ENCODE peak calls at places on chromosome 6, in six cellular contexts. B is CD4-positive, alpha-beta T cell; E is heart left ventricle; P is PC-9; M is left lung; R is tibial artery. Z is an unnamed sample.

GRCh38 chr6:73309784-73310502 is 44.1 kb downstream of the DPPA5 start:
- DNase-seq in R (peak; percentile 71), P (peak; percentile 57), M (peak; percentile 93), B (peak; percentile 18), E (peak; percentile 69), Z (peak; percentile 63)

GRCh38 chr6:107730106-107730505 is 94.0 kb downstream of the SCML4 start:
- DNase-seq in R (no peak), M (no peak), P (no peak), E (no peak), B (peak; percentile 60), Z (no peak)

GRCh38 chr6:33750244-33750991 is 3.7 kb upstream of the IP6K3 start:
- DNase-seq in R (no peak), B (no peak), E (no peak), P (no peak), M (no peak), Z (no peak)

GRCh38 chr6:48474764-48475674 is 364.0 kb upstream of the PTCHD4 start:
- DNase-seq in B (no peak), E (no peak), P (no peak), R (no peak), M (no peak), Z (no peak)

GRCh38 chr6:1643830-1644445 is 34.2 kb downstream of the FOXC1 start:
- DNase-seq in R (peak; percentile 63), P (no peak), M (no peak), B (no peak), E (no peak), Z (no peak)

GRCh38 chr6:20173833-20174796 is 38.2 kb downstream of the MBOAT1 start:
- DNase-seq in B (no peak), R (no peak), E (no peak), M (no peak), P (no peak), Z (no peak)

GRCh38 chr6:132220800-132221199 is 180.5 kb downstream of the MOXD1 start:
- DNase-seq in R (no peak), M (no peak), E (no peak), B (no peak), P (no peak), Z (no peak)

GRCh38 chr6:11140061-11140460 is 28.5 kb upstream of the ERVFRD-1 start:
- DNase-seq in M (no peak), E (no peak), P (no peak), B (no peak), R (no peak), Z (no peak)

GRCh38 chr6:170031096-170031471 is 259.8 kb downstream of the DLL1 start:
- DNase-seq in B (no peak), R (no peak), M (peak; percentile 80), E (no peak), P (no peak), Z (no peak)

GRCh38 chr6:4640139-4640538 is 136.1 kb upstream of the CDYL start:
- DNase-seq in P (peak; percentile 41), B (no peak), M (no peak), R (no peak), E (no peak), Z (no peak)

GRCh38 chr6:105733556-105734162 is 330.8 kb upstream of the PREP start:
- DNase-seq in B (no peak), R (no peak), E (no peak), P (no peak), M (no peak), Z (no peak)

GRCh38 chr6:158544428-158544827 is 15.5 kb upstream of the TMEM181 start:
- DNase-seq in B (no peak), M (peak; percentile 19), R (peak; percentile 34), P (no peak), E (peak; percentile 29), Z (no peak)

GRCh38 chr6:118744261-118744941 is 93.0 kb upstream of the CEP85L start:
- DNase-seq in M (no peak), B (no peak), R (no peak), E (no peak), P (no peak), Z (no peak)

GRCh38 chr6:89270951-89271721 is 44.0 kb downstream of the GABRR2 start:
- DNase-seq in R (no peak), P (no peak), B (no peak), M (no peak), E (no peak), Z (no peak)

GRCh38 chr6:163820171-163820570 is 405.7 kb downstream of the QKI start:
- DNase-seq in B (no peak), M (no peak), P (no peak), R (no peak), E (no peak), Z (no peak)

GRCh38 chr6:138647006-138647405 is 126.6 kb upstream of the CCDC28A start:
- DNase-seq in R (no peak), B (no peak), P (no peak), E (no peak), M (no peak), Z (no peak)

GRCh38 chr6:165922309-165922794 is 245.3 kb downstream of the TBXT start:
- DNase-seq in R (no peak), B (no peak), E (no peak), M (no peak), P (no peak), Z (no peak)

GRCh38 chr6:135231469-135231844 is 50.3 kb downstream of the MYB start:
- DNase-seq in R (no peak), E (no peak), M (no peak), B (no peak), P (no peak), Z (no peak)

GRCh38 chr6:1044040-1044836 is 267.7 kb upstream of the FOXQ1 start:
- DNase-seq in P (no peak), B (no peak), M (no peak), R (no peak), E (no peak), Z (no peak)

GRCh38 chr6:70954750-70955149 is 2.1 kb downstream of the B3GAT2 start:
- DNase-seq in R (no peak), M (peak; percentile 39), B (no peak), E (peak; percentile 31), P (no peak), Z (no peak)

GRCh38 chr6:104795363-104795762 is 64.4 kb downstream of the HACE1 start:
- DNase-seq in M (no peak), B (no peak), R (no peak), E (no peak), P (no peak), Z (no peak)

GRCh38 chr6:137432054-137432545 is 62.1 kb downstream of the OLIG3 start:
- DNase-seq in P (no peak), E (no peak), B (no peak), M (no peak), R (no peak), Z (no peak)

GRCh38 chr6:158591134-158591809 is 31.4 kb downstream of the TMEM181 start:
- DNase-seq in M (no peak), R (no peak), P (no peak), B (no peak), E (no peak), Z (no peak)

GRCh38 chr6:70651326-70651905 is 16.3 kb upstream of the SMAP1 start:
- DNase-seq in R (no peak), M (no peak), P (no peak), B (peak; percentile 29), E (no peak), Z (no peak)

GRCh38 chr6:134049176-134049575 is 3.2 kb downstream of the SLC2A12 start:
- DNase-seq in P (no peak), M (no peak), E (no peak), R (no peak), B (no peak), Z (no peak)

GRCh38 chr6:124090491-124090890 is 286.8 kb downstream of the NKAIN2 start:
- DNase-seq in P (no peak), B (no peak), R (no peak), M (no peak), E (no peak), Z (no peak)

GRCh38 chr6:87198496-87198895 is 43.1 kb downstream of the ZNF292 start:
- DNase-seq in B (no peak), R (no peak), E (no peak), M (no peak), P (no peak), Z (no peak)

GRCh38 chr6:130183271-130184222 is 39.2 kb downstream of the SAMD3 start:
- DNase-seq in B (peak; percentile 2), M (no peak), E (no peak), P (no peak), R (no peak), Z (no peak)

GRCh38 chr6:32413427-32414047 is 6.6 kb upstream of the BTNL2 start:
- DNase-seq in E (peak; percentile 91), P (peak; percentile 38), B (peak; percentile 77), M (peak; percentile 94), R (peak; percentile 74), Z (peak; percentile 93)
- TF ChIP-seq CTCF in E (peak; percentile 96), P (peak; percentile 88), B (peak; percentile 97), M (peak; percentile 97), R (peak; percentile 77), Z (peak; percentile 96)

DNA sequence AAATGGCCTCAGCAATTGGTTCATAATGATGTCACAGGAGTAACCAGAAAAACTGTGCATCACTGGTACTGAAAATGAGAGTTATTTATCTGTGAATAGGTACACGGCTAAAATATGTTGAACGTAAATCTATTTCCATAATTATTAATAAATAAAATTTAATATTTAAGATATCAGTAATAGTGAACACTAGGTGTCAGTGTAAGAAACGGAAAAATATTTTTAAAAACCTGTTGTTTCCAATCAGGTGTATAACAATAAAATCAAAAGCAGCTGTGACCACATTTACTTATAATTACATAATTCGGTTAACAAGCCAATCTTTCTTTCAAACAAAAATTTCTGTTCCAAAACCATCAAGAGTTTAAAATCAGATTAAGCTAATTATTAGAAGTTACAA is 241.4 kb upstream of the RUNX2 start:
- DNase-seq in E (no peak), R (no peak), M (no peak), P (no peak), B (no peak), Z (no peak)
- TF ChIP-seq CTCF in E (no peak), R (no peak), M (peak; percentile 18), P (peak; percentile 36), B (no peak), Z (no peak)

DNA sequence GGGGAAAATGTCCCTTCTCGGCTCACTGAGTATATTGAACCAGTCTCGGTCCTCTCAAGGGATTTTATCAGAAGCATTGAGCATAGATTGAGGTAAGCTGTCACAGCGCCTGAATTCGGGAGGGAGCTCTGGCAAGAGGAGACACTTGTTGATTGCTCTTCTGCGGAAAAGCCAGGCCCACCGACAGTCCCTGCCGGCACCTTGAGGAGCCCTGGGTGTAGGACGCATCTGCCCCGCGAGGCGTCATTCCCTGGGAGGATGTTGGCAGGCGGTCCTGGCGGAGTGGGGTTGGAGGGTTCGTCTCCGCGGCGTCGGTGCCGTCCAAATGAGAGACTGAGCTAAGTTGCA is 829 bp downstream of the FBXO9 start:
- DNase-seq in E (peak; percentile 77), R (peak; percentile 72), M (peak; percentile 89), P (no peak), B (peak; percentile 27), Z (peak; percentile 42)
- TF ChIP-seq CTCF in E (no peak), R (no peak), M (no peak), P (no peak), B (no peak), Z (no peak)

DNA sequence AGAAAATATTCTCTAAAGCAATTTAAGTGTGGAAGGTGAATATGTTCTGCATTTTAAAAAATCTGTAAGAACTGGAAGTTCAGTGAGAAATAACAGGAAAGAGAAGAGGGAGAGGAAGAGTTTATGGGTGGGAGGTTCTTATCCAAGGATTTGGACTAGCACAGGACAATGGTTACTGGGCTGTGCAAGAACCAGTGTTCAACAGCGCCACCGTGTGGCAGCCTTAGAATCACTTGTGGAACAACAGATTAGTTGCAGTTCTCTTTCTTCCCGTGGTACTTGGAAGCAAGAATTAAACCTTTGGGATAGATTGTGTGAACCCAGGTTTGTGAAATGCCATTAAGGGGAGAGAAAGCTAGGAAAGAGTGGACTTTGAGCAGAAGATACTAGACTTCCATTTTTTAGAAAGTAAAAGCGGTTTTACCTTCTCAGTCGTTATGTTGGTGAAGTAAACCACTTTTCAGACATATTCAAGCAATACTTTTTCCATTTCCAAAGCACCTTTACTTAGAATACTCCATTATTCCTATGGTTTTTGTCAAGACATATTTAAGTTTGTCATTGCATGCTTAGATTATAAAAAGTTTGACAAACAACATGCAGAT is 436.7 kb downstream of the RNF144B start:
- DNase-seq in M (no peak), R (no peak), B (no peak), P (peak; percentile 35), E (no peak), Z (peak; percentile 58)
- TF ChIP-seq CTCF in M (no peak), R (no peak), B (peak; percentile 25), P (peak; percentile 82), E (peak; percentile 29), Z (peak; percentile 52)

Z was measured in nephron progenitor cell.